ENCODE peak calls at places on chromosomes 12 and 14, in five cellular contexts. One of them, this sample, is unnamed.

GRCh38 chr14:65769151-65769550 is 356.6 kb downstream of the FUT8 start:
- DNase-seq in A673: no peak
- DNase-seq in stomach: no peak
- DNase-seq in astrocyte: peak; percentile 6
- DNase-seq in brain microvascular endothelial cell: no peak
- DNase-seq in this sample: no peak

GRCh38 chr12:122021193-122021821 is 377 bp upstream of the BCL7A start:
- DNase-seq in astrocyte: no peak
- DNase-seq in stomach: no peak
- DNase-seq in brain microvascular endothelial cell: no peak
- DNase-seq in A673: peak; percentile 42
- DNase-seq in this sample: no peak

GRCh38 chr12:8860165-8860961 is 37.9 kb downstream of the A2ML1 start:
- DNase-seq in A673: peak; percentile 80
- DNase-seq in stomach: peak; percentile 34
- DNase-seq in astrocyte: peak; percentile 19
- DNase-seq in brain microvascular endothelial cell: peak; percentile 15
- DNase-seq in this sample: no peak

GRCh38 chr12:98127336-98127679 is 388.1 kb upstream of the TMPO start:
- DNase-seq in brain microvascular endothelial cell: no peak
- DNase-seq in astrocyte: no peak
- DNase-seq in stomach: no peak
- DNase-seq in A673: no peak
- DNase-seq in this sample: no peak

GRCh38 chr14:54428527-54428926 is 12.6 kb downstream of the CNIH1 start:
- DNase-seq in A673: no peak
- DNase-seq in astrocyte: no peak
- DNase-seq in brain microvascular endothelial cell: no peak
- DNase-seq in stomach: no peak
- DNase-seq in this sample: no peak

GRCh38 chr14:97376310-97376709 is 579.1 kb downstream of the VRK1 start:
- DNase-seq in astrocyte: no peak
- DNase-seq in A673: no peak
- DNase-seq in stomach: no peak
- DNase-seq in brain microvascular endothelial cell: no peak
- DNase-seq in this sample: no peak

GRCh38 chr14:31025335-31026075 is at the start of gene AP4S1:
- DNase-seq in astrocyte: no peak
- DNase-seq in stomach: peak; percentile 36
- DNase-seq in A673: peak; percentile 58
- DNase-seq in brain microvascular endothelial cell: no peak
- DNase-seq in this sample: no peak

GRCh38 chr12:96117460-96117859 is 76.7 kb upstream of the ELK3 start:
- DNase-seq in A673: no peak
- DNase-seq in astrocyte: no peak
- DNase-seq in stomach: no peak
- DNase-seq in brain microvascular endothelial cell: no peak
- DNase-seq in this sample: no peak

GRCh38 chr12:18483723-18484325 is 222.5 kb downstream of the PIK3C2G start:
- DNase-seq in brain microvascular endothelial cell: no peak
- DNase-seq in A673: no peak
- DNase-seq in astrocyte: no peak
- DNase-seq in stomach: no peak
- DNase-seq in this sample: no peak

GRCh38 chr12:4303750-4304149 is 17.3 kb upstream of the TIGAR start:
- DNase-seq in brain microvascular endothelial cell: no peak
- DNase-seq in stomach: no peak
- DNase-seq in A673: no peak
- DNase-seq in astrocyte: no peak
- DNase-seq in this sample: no peak

GRCh38 chr14:91904956-91905645 is 37.8 kb upstream of the TC2N start:
- DNase-seq in astrocyte: no peak
- DNase-seq in stomach: no peak
- DNase-seq in brain microvascular endothelial cell: no peak
- DNase-seq in A673: no peak
- DNase-seq in this sample: no peak

GRCh38 chr14:102907980-102908730 is 14.3 kb upstream of the AMN start:
- DNase-seq in brain microvascular endothelial cell: no peak
- DNase-seq in stomach: no peak
- DNase-seq in A673: no peak
- DNase-seq in astrocyte: no peak
- DNase-seq in this sample: no peak

GRCh38 chr14:37623552-37623951 is 28.1 kb downstream of the TTC6 start:
- DNase-seq in brain microvascular endothelial cell: peak; percentile 90
- DNase-seq in astrocyte: peak; percentile 44
- DNase-seq in stomach: no peak
- DNase-seq in A673: peak; percentile 61
- DNase-seq in this sample: peak; percentile 44

GRCh38 chr14:34051966-34052657 is 101.2 kb upstream of the EGLN3 start:
- DNase-seq in stomach: no peak
- DNase-seq in brain microvascular endothelial cell: no peak
- DNase-seq in A673: no peak
- DNase-seq in astrocyte: peak; percentile 89
- DNase-seq in this sample: peak; percentile 49

GRCh38 chr14:81137316-81137715 is 83.4 kb downstream of the GTF2A1 start:
- DNase-seq in astrocyte: peak; percentile 71
- DNase-seq in brain microvascular endothelial cell: peak; percentile 64
- DNase-seq in A673: peak; percentile 7
- DNase-seq in stomach: no peak
- DNase-seq in this sample: peak; percentile 31

GRCh38 chr12:10722502-10722904 is 620 bp downstream of the YBX3 start:
- DNase-seq in astrocyte: peak; percentile 47
- DNase-seq in brain microvascular endothelial cell: peak; percentile 28
- DNase-seq in A673: no peak
- DNase-seq in stomach: peak; percentile 43
- DNase-seq in this sample: peak; percentile 10

GRCh38 chr14:75223664-75224154 is 47.3 kb upstream of the TMED10 start:
- DNase-seq in brain microvascular endothelial cell: no peak
- DNase-seq in astrocyte: no peak
- DNase-seq in stomach: no peak
- DNase-seq in A673: no peak
- DNase-seq in this sample: no peak

GRCh38 chr12:105507311-105508035 is 177.0 kb downstream of the C12orf75 start:
- DNase-seq in stomach: no peak
- DNase-seq in A673: no peak
- DNase-seq in astrocyte: peak; percentile 61
- DNase-seq in brain microvascular endothelial cell: peak; percentile 57
- DNase-seq in this sample: no peak

GRCh38 chr14:69483765-69484443 is 624 bp upstream of the PLEKHD1 start:
- DNase-seq in brain microvascular endothelial cell: no peak
- DNase-seq in A673: no peak
- DNase-seq in astrocyte: peak; percentile 16
- DNase-seq in stomach: no peak
- DNase-seq in this sample: no peak
- H3K4me3 ChIP-seq in brain microvascular endothelial cell: no peak overlapping the region
- H3K4me3 ChIP-seq in A673: peak overlapping the region; percentile 45
- H3K4me3 ChIP-seq in astrocyte: peak overlapping the region; percentile 33
- H3K4me3 ChIP-seq in stomach: peak overlapping the region; percentile 48
- H3K4me3 ChIP-seq in this sample: peak overlapping the region; percentile 1

GRCh38 chr14:22650046-22650739 is 6.0 kb upstream of the OR6J1 start:
- DNase-seq in A673: no peak
- DNase-seq in astrocyte: no peak
- DNase-seq in brain microvascular endothelial cell: no peak
- DNase-seq in stomach: no peak
- DNase-seq in this sample: no peak

GRCh38 chr14:22650960-22651521 is 6.9 kb upstream of the OR6J1 start:
- DNase-seq in brain microvascular endothelial cell: peak; percentile 44
- DNase-seq in astrocyte: peak; percentile 22
- DNase-seq in stomach: no peak
- DNase-seq in A673: peak; percentile 41
- DNase-seq in this sample: no peak

GRCh38 chr14:22656226-22656625 is 12.1 kb upstream of the OR6J1 start:
- DNase-seq in stomach: no peak
- DNase-seq in brain microvascular endothelial cell: no peak
- DNase-seq in astrocyte: no peak
- DNase-seq in A673: no peak
- DNase-seq in this sample: no peak

GRCh38 chr14:22651586-22651985 is 7.4 kb upstream of the OR6J1 start:
- DNase-seq in stomach: no peak
- DNase-seq in astrocyte: no peak
- DNase-seq in brain microvascular endothelial cell: no peak
- DNase-seq in A673: no peak
- DNase-seq in this sample: no peak

DNA sequence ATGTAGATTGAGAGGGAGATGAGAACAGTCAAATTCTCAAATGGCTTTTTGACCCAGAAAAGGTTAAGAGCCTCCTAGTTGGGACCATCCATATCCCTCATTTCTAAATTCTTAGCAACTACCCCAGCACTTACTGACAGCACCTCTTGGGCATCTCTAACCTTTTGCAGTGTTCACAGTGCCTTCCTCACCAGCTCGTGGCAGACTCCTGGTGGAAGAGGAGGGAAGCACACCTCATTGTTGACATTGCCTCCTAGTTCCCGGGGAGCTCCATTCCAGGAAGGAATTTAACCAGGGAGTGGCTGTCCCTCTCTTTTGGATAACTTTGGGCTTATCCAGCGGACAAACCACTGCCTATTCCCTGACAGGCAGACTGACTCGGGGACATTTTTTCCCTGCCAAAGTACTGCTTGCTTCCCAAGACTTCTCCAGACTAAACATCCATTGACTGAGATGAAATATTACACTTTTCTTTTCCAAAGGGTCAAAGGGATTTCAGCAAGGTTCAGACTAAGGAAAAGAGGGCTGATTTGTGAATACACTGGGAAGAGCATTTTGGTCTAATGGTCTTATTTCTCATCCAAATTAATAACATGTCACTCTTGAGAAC is 9.0 kb upstream of the OR6J1 start:
- DNase-seq in A673: peak; percentile 80
- DNase-seq in stomach: peak; percentile 79
- DNase-seq in brain microvascular endothelial cell: peak; percentile 60
- DNase-seq in astrocyte: peak; percentile 52
- DNase-seq in this sample: no peak
- TF ChIP-seq CTCF in A673: peak; percentile 89
- TF ChIP-seq CTCF in stomach: peak; percentile 89
- TF ChIP-seq CTCF in brain microvascular endothelial cell: peak; percentile 99
- TF ChIP-seq CTCF in astrocyte: peak; percentile 82
- TF ChIP-seq CTCF in this sample: peak; percentile 98

DNA sequence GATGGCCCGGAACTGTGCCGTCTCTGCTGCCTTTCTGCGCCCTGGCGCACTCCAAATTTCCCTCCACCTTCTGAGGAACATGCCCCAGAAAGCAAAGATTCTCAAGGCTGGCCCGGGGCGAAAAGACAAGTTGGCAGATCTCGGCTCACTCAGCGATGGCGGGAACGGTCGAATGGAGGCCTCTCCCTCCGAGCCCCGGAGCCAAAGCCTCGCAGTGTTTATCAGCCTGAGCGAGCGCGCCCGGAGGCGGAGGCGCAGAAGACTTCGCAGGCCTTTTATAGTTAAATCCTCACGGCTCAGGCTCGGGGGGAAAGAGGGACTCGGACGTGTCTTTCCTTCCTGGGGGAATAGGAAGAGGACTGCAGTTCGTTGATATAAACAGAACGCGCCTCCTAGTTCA is 5.5 kb downstream of the TBX5 start:
- DNase-seq in brain microvascular endothelial cell: no peak
- DNase-seq in stomach: no peak
- DNase-seq in A673: no peak
- DNase-seq in astrocyte: no peak
- DNase-seq in this sample: no peak
- H3K4me3 ChIP-seq in brain microvascular endothelial cell: no peak overlapping the region
- H3K4me3 ChIP-seq in stomach: no peak overlapping the region
- H3K4me3 ChIP-seq in A673: no peak overlapping the region
- H3K4me3 ChIP-seq in astrocyte: no peak overlapping the region
- H3K4me3 ChIP-seq in this sample: peak overlapping the region; percentile 30

GRCh38 chr12:5914387-5915149 is 30.5 kb downstream of the ANO2 start:
- DNase-seq in A673: no peak
- DNase-seq in brain microvascular endothelial cell: no peak
- DNase-seq in stomach: no peak
- DNase-seq in astrocyte: no peak
- DNase-seq in this sample: no peak

GRCh38 chr12:5912437-5913334 is 32.4 kb downstream of the ANO2 start:
- DNase-seq in stomach: no peak
- DNase-seq in A673: peak; percentile 24
- DNase-seq in astrocyte: no peak
- DNase-seq in brain microvascular endothelial cell: no peak
- DNase-seq in this sample: no peak

GRCh38 chr12:5912011-5912410 is 33.0 kb downstream of the ANO2 start:
- DNase-seq in stomach: no peak
- DNase-seq in A673: no peak
- DNase-seq in brain microvascular endothelial cell: no peak
- DNase-seq in astrocyte: no peak
- DNase-seq in this sample: no peak

GRCh38 chr12:5916785-5917290 is 28.2 kb downstream of the ANO2 start:
- DNase-seq in astrocyte: no peak
- DNase-seq in stomach: no peak
- DNase-seq in brain microvascular endothelial cell: no peak
- DNase-seq in A673: no peak
- DNase-seq in this sample: no peak

GRCh38 chr12:5915511-5915910 is 29.5 kb downstream of the ANO2 start:
- DNase-seq in brain microvascular endothelial cell: no peak
- DNase-seq in astrocyte: no peak
- DNase-seq in stomach: no peak
- DNase-seq in A673: no peak
- DNase-seq in this sample: no peak
- TF ChIP-seq CTCF in brain microvascular endothelial cell: no peak
- TF ChIP-seq CTCF in astrocyte: no peak
- TF ChIP-seq CTCF in stomach: no peak
- TF ChIP-seq CTCF in A673: no peak
- TF ChIP-seq CTCF in this sample: no peak

GRCh38 chr14:39102265-39102968 is 618 bp downstream of the SEC23A start:
- DNase-seq in stomach: peak; percentile 38
- DNase-seq in brain microvascular endothelial cell: peak; percentile 31
- DNase-seq in astrocyte: peak; percentile 29
- DNase-seq in A673: peak; percentile 10
- DNase-seq in this sample: no peak

GRCh38 chr14:39102969-39103957 is at the start of gene SEC23A:
- DNase-seq in A673: peak; percentile 76
- DNase-seq in astrocyte: peak; percentile 80
- DNase-seq in brain microvascular endothelial cell: peak; percentile 77
- DNase-seq in stomach: peak; percentile 92
- DNase-seq in this sample: no peak

GRCh38 chr14:39094515-39094914 is 8.5 kb downstream of the SEC23A start:
- DNase-seq in stomach: no peak
- DNase-seq in astrocyte: no peak
- DNase-seq in A673: no peak
- DNase-seq in brain microvascular endothelial cell: no peak
- DNase-seq in this sample: no peak

GRCh38 chr14:39097159-39097558 is 5.9 kb downstream of the SEC23A start:
- DNase-seq in astrocyte: peak; percentile 85
- DNase-seq in stomach: no peak
- DNase-seq in A673: no peak
- DNase-seq in brain microvascular endothelial cell: peak; percentile 44
- DNase-seq in this sample: no peak

GRCh38 chr14:39099748-39100147 is 3.3 kb downstream of the SEC23A start:
- DNase-seq in astrocyte: no peak
- DNase-seq in A673: no peak
- DNase-seq in brain microvascular endothelial cell: no peak
- DNase-seq in stomach: no peak
- DNase-seq in this sample: no peak
- H3K4me3 ChIP-seq in astrocyte: peak overlapping the region; percentile 13
- H3K4me3 ChIP-seq in A673: no peak overlapping the region
- H3K4me3 ChIP-seq in brain microvascular endothelial cell: no peak overlapping the region
- H3K4me3 ChIP-seq in stomach: no peak overlapping the region
- H3K4me3 ChIP-seq in this sample: no peak overlapping the region

GRCh38 chr12:14936224-14936861 is 2.0 kb downstream of the ERP27 start:
- DNase-seq in stomach: no peak
- DNase-seq in A673: peak; percentile 37
- DNase-seq in brain microvascular endothelial cell: no peak
- DNase-seq in astrocyte: no peak
- DNase-seq in this sample: no peak
- TF ChIP-seq CTCF in stomach: no peak
- TF ChIP-seq CTCF in A673: peak; percentile 54
- TF ChIP-seq CTCF in brain microvascular endothelial cell: peak; percentile 62
- TF ChIP-seq CTCF in astrocyte: no peak
- TF ChIP-seq CTCF in this sample: peak; percentile 22

GRCh38 chr14:95503365-95504134 is 12.9 kb downstream of the SYNE3 start:
- DNase-seq in A673: no peak
- DNase-seq in stomach: no peak
- DNase-seq in brain microvascular endothelial cell: no peak
- DNase-seq in astrocyte: peak; percentile 21
- DNase-seq in this sample: no peak
- H3K4me3 ChIP-seq in A673: no peak overlapping the region
- H3K4me3 ChIP-seq in stomach: no peak overlapping the region
- H3K4me3 ChIP-seq in brain microvascular endothelial cell: no peak overlapping the region
- H3K4me3 ChIP-seq in astrocyte: no peak overlapping the region
- H3K4me3 ChIP-seq in this sample: no peak overlapping the region

This sample was measured in AG09309.